ENCODE peak calls at places on chromosomes 11 and 22, in eight cellular contexts. Y, N, R, J, E, X, Q and K are unnamed samples.

GRCh38 chr22:49717322-49717919 is 110.3 kb downstream of the BRD1 start:
- DNase-seq in J (no peak), N (no peak), X (peak; percentile 61), R (no peak), Q (no peak), Y (no peak), E (no peak), K (no peak)

GRCh38 chr11:27020736-27021135 is 19.9 kb upstream of the BBOX1 start:
- DNase-seq in Q (no peak), E (no peak), X (no peak), J (no peak), Y (no peak), N (no peak), R (no peak), K (no peak)

GRCh38 chr22:32355760-32356159 is 1.9 kb upstream of the RFPL3 start:
- DNase-seq in R (no peak), Q (no peak), X (peak; percentile 70), J (no peak), Y (no peak), N (no peak), E (no peak), K (no peak)

GRCh38 chr11:133929401-133930052 is 27.2 kb downstream of the IGSF9B start:
- DNase-seq in N (no peak), R (no peak), J (no peak), X (no peak), E (no peak), Q (no peak), Y (no peak), K (no peak)

GRCh38 chr22:41431656-41432055 is 14.9 kb downstream of the TOB2 start:
- DNase-seq in X (no peak), Q (no peak), N (no peak), Y (no peak), R (no peak), J (no peak), E (no peak), K (no peak)

GRCh38 chr11:29934115-29934638 is 82.7 kb downstream of the KCNA4 start:
- DNase-seq in X (no peak), J (no peak), Q (no peak), E (no peak), Y (no peak), R (no peak), N (no peak), K (no peak)

GRCh38 chr22:29673361-29673760 is 46.4 kb upstream of the CABP7 start:
- DNase-seq in Q (no peak), Y (no peak), X (no peak), J (no peak), N (no peak), E (no peak), R (no peak), K (no peak)

GRCh38 chr11:134385774-134386565 is 26.1 kb downstream of the B3GAT1 start:
- DNase-seq in N (no peak), E (no peak), X (no peak), J (no peak), R (no peak), Q (no peak), Y (no peak), K (no peak)

GRCh38 chr22:48099671-48100070 is 1337.2 kb downstream of the TBC1D22A start:
- DNase-seq in E (no peak), Y (no peak), R (no peak), J (no peak), N (no peak), Q (no peak), X (peak; percentile 26), K (no peak)

GRCh38 chr22:45883811-45884170 is 93.2 kb downstream of the WNT7B start:
- DNase-seq in J (peak; percentile 9), X (peak; percentile 37), E (no peak), Q (no peak), R (no peak), N (no peak), Y (no peak), K (no peak)

GRCh38 chr11:2716376-2717095 is 16.7 kb upstream of the KCNQ1OT1 start:
- DNase-seq in Y (peak; percentile 57), Q (no peak), J (no peak), R (no peak), X (no peak), E (no peak), N (no peak), K (no peak)

GRCh38 chr11:70788247-70789022 is 390.1 kb downstream of the CTTN start:
- DNase-seq in X (no peak), Q (no peak), E (no peak), N (no peak), J (no peak), R (no peak), Y (no peak), K (no peak)

GRCh38 chr11:32090774-32091370 is at the start of gene RCN1:
- DNase-seq in Y (peak; percentile 90), J (peak; percentile 78), Q (peak; percentile 47), E (peak; percentile 77), X (peak; percentile 95), R (peak; percentile 9), N (peak; percentile 15), K (peak; percentile 45)

GRCh38 chr11:8034604-8035224 is 46.3 kb upstream of the TUB start:
- DNase-seq in X (no peak), Y (no peak), R (no peak), N (no peak), Q (no peak), E (no peak), J (no peak), K (no peak)

GRCh38 chr11:103215812-103216211 is 106.6 kb downstream of the DYNC2H1 start:
- DNase-seq in R (no peak), Q (no peak), E (no peak), N (no peak), J (no peak), X (no peak), Y (no peak), K (no peak)

GRCh38 chr22:43007519-43008102 is 7.3 kb downstream of the PACSIN2 start:
- DNase-seq in N (no peak), J (no peak), E (no peak), R (no peak), X (peak; percentile 51), Q (peak; percentile 85), Y (peak; percentile 35), K (no peak)

GRCh38 chr22:38870791-38871359 is 1.1 kb downstream of the CBX6 start:
- DNase-seq in R (no peak), Q (no peak), E (no peak), N (no peak), J (no peak), Y (no peak), X (no peak), K (no peak)

GRCh38 chr22:25673721-25674120 is 68.3 kb upstream of the MYO18B start:
- DNase-seq in Y (no peak), R (no peak), X (no peak), J (no peak), N (no peak), Q (no peak), E (no peak), K (no peak)

GRCh38 chr11:94511932-94512781 is at the start of gene C11orf97:
- DNase-seq in N (no peak), X (peak; percentile 95), J (peak; percentile 71), Y (peak; percentile 88), Q (peak; percentile 63), R (no peak), E (peak; percentile 46), K (peak; percentile 49)

GRCh38 chr11:2655834-2656622 is 43.8 kb downstream of the KCNQ1OT1 start:
- DNase-seq in Q (no peak), N (peak; percentile 19), E (no peak), Y (peak; percentile 45), R (no peak), J (no peak), X (no peak), K (no peak)

GRCh38 chr11:81644239-81644840 is 1089.3 kb downstream of the FAM181B start:
- DNase-seq in X (peak; percentile 77), R (no peak), E (no peak), Y (no peak), N (no peak), J (no peak), Q (no peak), K (no peak)

GRCh38 chr11:92311616-92312449 is 87.2 kb downstream of the FAT3 start:
- DNase-seq in Y (no peak), Q (no peak), J (no peak), E (no peak), X (peak; percentile 61), N (no peak), R (no peak), K (no peak)

GRCh38 chr11:34226210-34226609 is 120.8 kb downstream of the NAT10 start:
- DNase-seq in Y (no peak), X (no peak), J (no peak), E (no peak), N (no peak), R (no peak), Q (no peak), K (no peak)
- TF ChIP-seq CTCF in Y (no peak), X (no peak), J (no peak), E (no peak), N (no peak), R (no peak), Q (no peak), K (no peak)

DNA sequence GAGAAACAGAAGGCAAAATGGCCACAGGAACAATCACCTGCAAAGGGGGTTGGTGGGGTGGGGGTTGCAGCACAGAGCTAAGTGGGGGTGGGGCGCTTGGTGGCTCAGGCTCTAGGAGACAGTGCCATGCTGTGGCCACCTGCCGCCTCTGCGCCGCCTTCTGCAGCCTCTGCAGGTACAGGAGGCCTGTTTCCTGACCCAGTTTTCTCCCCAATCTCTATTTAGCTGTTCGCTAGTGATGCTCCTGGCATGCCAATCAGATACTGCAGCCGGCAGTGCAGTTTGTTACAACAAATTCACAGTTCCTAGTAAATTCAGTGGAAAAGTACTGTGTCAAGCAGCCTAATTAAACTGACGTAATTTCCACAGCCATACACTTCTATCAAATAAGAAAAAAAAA is 106.4 kb downstream of the SERGEF start:
- DNase-seq in E (no peak), N (no peak), X (peak; percentile 91), Y (no peak), Q (no peak), R (no peak), J (no peak), K (no peak)
- TF ChIP-seq CTCF in E (peak; percentile 37), N (peak; percentile 44), X (peak; percentile 86), Y (peak; percentile 25), Q (peak; percentile 11), R (no peak), J (peak; percentile 19), K (no peak)

GRCh38 chr11:82732734-82733443 is 775 bp downstream of the FAM181B start:
- DNase-seq in R (no peak), X (peak; percentile 75), E (no peak), N (no peak), Q (no peak), J (peak; percentile 27), Y (peak; percentile 72), K (no peak)
- TF ChIP-seq CTCF in R (no peak), X (no peak), E (no peak), N (no peak), Q (no peak), J (no peak), Y (no peak), K (no peak)

GRCh38 chr11:96524475-96524874 is 134.7 kb downstream of the JRKL start:
- DNase-seq in J (no peak), X (no peak), Y (no peak), R (no peak), E (no peak), Q (no peak), N (peak; percentile 23), K (no peak)
- TF ChIP-seq CTCF in J (no peak), X (no peak), Y (no peak), R (no peak), E (no peak), Q (no peak), N (peak; percentile 40), K (no peak)